ENCODE peak calls at places on chromosomes 2 and 18, in seven cellular contexts. K is trophoblast cell, Z is IMR-90, Q is neuronal stem cell, B is H1, W is H9, M is mesenchymal stem cell. R is an unnamed sample. For H3K79me1, the result is how much of the 10 kb centered on the place peaks cover.

GRCh38 chr18:23143059-23143831 is 8.0 kb downstream of the CABLES1 start:
- DNase-seq in K (peak), Q (no peak), B (no peak), Z (no peak), W (no peak), M (peak), R (peak)

GRCh38 chr2:99970292-99970868 is 172.0 kb downstream of the AFF3 start:
- DNase-seq in W (no peak), Z (peak), Q (no peak), B (no peak), M (no peak), K (no peak), R (no peak)

GRCh38 chr2:30448308-30448707 is 1.3 kb downstream of the LCLAT1 start:
- DNase-seq in Z (no peak), K (no peak), Q (no peak), M (no peak), W (no peak), B (no peak), R (no peak)

GRCh38 chr18:12293831-12294230 is 14.2 kb upstream of the TUBB6 start:
- DNase-seq in W (no peak), Q (no peak), K (no peak), B (no peak), Z (no peak), M (no peak), R (no peak)

GRCh38 chr2:222179592-222179991 is 119.2 kb downstream of the PAX3 start:
- DNase-seq in Q (no peak), B (no peak), W (no peak), Z (no peak), K (no peak), M (no peak), R (no peak)

GRCh38 chr2:236939271-236939670 is 146.4 kb upstream of the COPS8 start:
- DNase-seq in W (no peak), Z (no peak), B (no peak), Q (no peak), M (no peak), K (no peak), R (no peak)

GRCh38 chr2:98893871-98894270 is 42.2 kb downstream of the CRACDL start:
- DNase-seq in W (peak), K (no peak), Z (no peak), B (no peak), M (no peak), Q (no peak), R (no peak)

GRCh38 chr2:152320166-152320565 is 14.8 kb upstream of the FMNL2 start:
- DNase-seq in B (no peak), Z (peak), W (no peak), M (peak), K (peak), Q (no peak), R (no peak)

GRCh38 chr2:178865121-178865520 is 57.9 kb upstream of the TTN start:
- DNase-seq in K (no peak), M (peak), Z (no peak), Q (no peak), B (no peak), W (no peak), R (no peak)

GRCh38 chr18:79403723-79404566 is 8.2 kb downstream of the NFATC1 start:
- DNase-seq in K (peak), Z (no peak), B (no peak), M (no peak), Q (no peak), W (no peak), R (no peak)

GRCh38 chr18:79401494-79402208 is 5.9 kb downstream of the NFATC1 start:
- DNase-seq in B (no peak), Z (no peak), Q (no peak), W (no peak), M (no peak), K (no peak), R (no peak)

GRCh38 chr18:79402977-79403722 is 7.4 kb downstream of the NFATC1 start:
- DNase-seq in K (peak), Z (no peak), W (no peak), Q (no peak), B (no peak), M (no peak), R (no peak)

GRCh38 chr18:79400591-79401381 is 5.1 kb downstream of the NFATC1 start:
- DNase-seq in W (no peak), Q (no peak), M (no peak), B (no peak), K (no peak), Z (no peak), R (no peak)

GRCh38 chr18:79402209-79402576 is 6.5 kb downstream of the NFATC1 start:
- DNase-seq in B (no peak), K (no peak), W (no peak), Q (no peak), M (no peak), Z (no peak), R (no peak)
- H2AK5ac ChIP-seq in B (peak), K (no peak), W (no peak), Q (peak), M (no peak), Z (no peak), R (no peak)

GRCh38 chr2:105809099-105809473 is 64.4 kb downstream of the NCK2 start:
- DNase-seq in Q (no peak), B (no peak), Z (no peak), K (no peak), W (no peak), M (peak), R (no peak)
- H3K79me1 ChIP-seq in Q (under half), B (under half), Z (half or more), K (under half), W (under half), M (under half), R (under half)

DNA sequence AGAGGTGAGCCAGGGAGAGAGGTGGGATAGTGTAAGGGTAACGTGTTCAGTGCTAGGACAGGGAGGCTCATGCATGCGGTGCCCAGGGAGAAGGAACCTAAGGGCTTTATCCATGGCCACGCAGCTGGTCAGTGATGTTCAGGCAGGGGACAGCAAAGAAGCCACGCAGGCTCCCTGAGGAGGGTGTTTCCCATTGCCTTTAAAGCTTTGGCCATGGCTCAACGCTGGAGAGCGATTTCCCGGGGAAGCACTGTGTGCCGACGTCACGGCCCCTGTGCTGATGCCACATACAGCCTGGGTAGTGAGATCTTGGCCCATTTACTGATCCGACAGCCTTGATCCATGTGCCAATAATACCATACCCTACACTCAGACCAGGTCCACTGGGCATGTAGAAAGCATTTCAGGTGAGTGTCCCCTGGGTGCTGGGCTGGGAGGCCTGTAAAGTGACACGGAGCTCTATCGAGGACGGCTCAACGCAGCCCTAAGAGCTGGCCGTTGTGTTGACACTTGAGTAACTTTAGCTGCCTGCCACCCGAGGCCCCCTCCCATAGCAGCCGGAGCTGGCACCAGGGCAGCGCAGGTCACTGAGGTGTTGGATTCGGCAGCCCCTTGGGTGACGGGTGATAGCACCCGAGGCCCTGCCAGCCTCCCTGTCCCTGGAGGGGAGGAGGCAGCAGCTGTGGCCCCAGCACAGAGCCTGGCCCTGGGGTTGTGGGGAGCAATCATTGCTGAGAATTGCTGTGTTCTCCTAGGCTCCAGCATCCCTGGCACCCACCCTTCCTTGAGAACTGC is 41.4 kb downstream of the PDIA6 start:
- DNase-seq in W (no peak), Z (no peak), K (no peak), Q (no peak), M (no peak), B (no peak), R (no peak)
- H2AK5ac ChIP-seq in W (no peak), Z (no peak), K (peak), Q (peak), M (no peak), B (no peak), R (no peak)

GRCh38 chr2:190540048-190540447 is 5.5 kb upstream of the NEMP2 start:
- DNase-seq in W (no peak), Q (no peak), Z (no peak), M (peak), K (no peak), B (no peak), R (no peak)

GRCh38 chr2:190547914-190548313 is 13.4 kb upstream of the NEMP2 start:
- DNase-seq in Z (no peak), W (no peak), M (no peak), Q (no peak), B (no peak), K (no peak), R (no peak)

GRCh38 chr2:190546734-190547133 is 12.2 kb upstream of the NEMP2 start:
- DNase-seq in M (no peak), B (no peak), K (no peak), Z (no peak), W (no peak), Q (no peak), R (no peak)

GRCh38 chr2:190545756-190546385 is 11.3 kb upstream of the NEMP2 start:
- DNase-seq in Z (peak), K (no peak), Q (no peak), W (no peak), B (no peak), M (no peak), R (no peak)

GRCh38 chr2:190545082-190545481 is 10.6 kb upstream of the NEMP2 start:
- DNase-seq in M (no peak), B (no peak), Q (no peak), W (no peak), Z (no peak), K (no peak), R (no peak)
- H3K79me1 ChIP-seq in M (under half), B (under half), Q (under half), W (under half), Z (under half), K (under half), R (under half)

GRCh38 chr2:233041722-233042323 is 9.4 kb downstream of the NEU2 start:
- DNase-seq in B (no peak), K (no peak), Z (no peak), W (no peak), Q (no peak), M (no peak), R (no peak)

GRCh38 chr2:233042549-233042948 is 10.1 kb downstream of the NEU2 start:
- DNase-seq in Z (no peak), Q (no peak), M (no peak), K (no peak), W (no peak), B (no peak), R (no peak)

GRCh38 chr2:233039217-233040173 is 7.0 kb downstream of the NEU2 start:
- DNase-seq in B (no peak), Z (no peak), Q (no peak), W (no peak), M (no peak), K (no peak), R (no peak)

GRCh38 chr2:233040174-233040530 is 7.7 kb downstream of the NEU2 start:
- DNase-seq in Q (no peak), Z (no peak), B (no peak), W (no peak), K (no peak), M (no peak), R (no peak)

GRCh38 chr2:233040571-233040970 is 8.1 kb downstream of the NEU2 start:
- DNase-seq in Z (no peak), Q (no peak), K (no peak), B (no peak), W (no peak), M (no peak), R (no peak)
- H2AK5ac ChIP-seq in Z (no peak), Q (no peak), K (no peak), B (no peak), W (no peak), M (no peak), R (no peak)

GRCh38 chr2:195563857-195564512 is 93.0 kb upstream of the SLC39A10 start:
- DNase-seq in W (no peak), Q (no peak), Z (peak), K (peak), M (peak), B (no peak), R (no peak)
- H3K79me1 ChIP-seq in W (under half), Q (under half), Z (under half), K (under half), M (under half), B (under half), R (under half)

GRCh38 chr2:108968619-108969018 is 20.4 kb downstream of the EDAR start:
- DNase-seq in B (no peak), Q (no peak), Z (no peak), W (no peak), K (no peak), M (no peak), R (peak)
- H2AK5ac ChIP-seq in B (no peak), Q (no peak), Z (no peak), W (no peak), K (no peak), M (no peak), R (no peak)

GRCh38 chr2:95275151-95275515 is 884 bp downstream of the PROM2 start:
- DNase-seq in M (no peak), B (no peak), K (no peak), Z (no peak), W (no peak), Q (no peak), R (no peak)
- H3K79me1 ChIP-seq in M (under half), B (under half), K (under half), Z (under half), W (under half), Q (under half), R (under half)

GRCh38 chr2:177403822-177404221 is 11.2 kb downstream of the AGPS start:
- DNase-seq in K (no peak), B (no peak), Q (no peak), Z (no peak), M (no peak), W (no peak), R (no peak)
- H2AK5ac ChIP-seq in K (no peak), B (no peak), Q (no peak), Z (no peak), M (no peak), W (no peak), R (no peak)

R was measured in mesendoderm.